ENCODE peak calls at places on chromosomes 5 and 9, in five cellular contexts. H is NCI-H2081, W is NCI-H187, Q is HFFc6, E is colonic mucosa. X is an unnamed sample.
A peak's percentile ranks its signal among the peaks of the same experiment; 100 is the strongest.

GRCh38 chr9:79765466-79765865 is 193.7 kb downstream of the TLE4 start:
- DNase-seq in H (no peak), Q (no peak), E (no peak), W (no peak), X (no peak)

GRCh38 chr9:87040410-87041009 is 93.2 kb upstream of the GAS1 start:
- DNase-seq in E (no peak), Q (no peak), H (no peak), W (no peak), X (no peak)

GRCh38 chr9:135582541-135582940 is 21.0 kb downstream of the PAEP start:
- DNase-seq in E (no peak), W (no peak), Q (no peak), H (no peak), X (no peak)

GRCh38 chr5:62395210-62395950 is 8.3 kb downstream of the DIMT1 start:
- DNase-seq in W (no peak), H (no peak), E (no peak), Q (peak; percentile 41), X (no peak)

GRCh38 chr9:127311239-127311741 is 46.7 kb downstream of the GARNL3 start:
- DNase-seq in W (no peak), H (peak; percentile 29), E (peak; percentile 64), Q (peak; percentile 55), X (peak; percentile 80)

GRCh38 chr9:114339130-114339908 is 9.7 kb downstream of the ORM2 start:
- DNase-seq in H (peak; percentile 13), W (no peak), E (peak; percentile 44), Q (peak; percentile 43), X (peak; percentile 27)

GRCh38 chr9:131701789-131702337 is 38.0 kb downstream of the RAPGEF1 start:
- DNase-seq in W (no peak), E (no peak), H (no peak), Q (no peak), X (no peak)

GRCh38 chr5:98296426-98296825 is 477.0 kb upstream of the RGMB start:
- DNase-seq in Q (peak; percentile 17), W (no peak), E (no peak), H (no peak), X (no peak)

GRCh38 chr5:169906745-169907649 is 73.3 kb downstream of the INSYN2B start:
- DNase-seq in E (no peak), H (no peak), Q (peak; percentile 10), W (no peak), X (no peak)

GRCh38 chr5:6705088-6705487 is 8.1 kb upstream of the TENT4A start:
- DNase-seq in Q (no peak), E (no peak), H (no peak), W (no peak), X (no peak)

GRCh38 chr5:33283243-33283642 is 157.5 kb upstream of the TARS1 start:
- DNase-seq in E (no peak), W (no peak), Q (no peak), H (no peak), X (no peak)

GRCh38 chr5:51657340-51658240 is 274.3 kb downstream of the ISL1 start:
- DNase-seq in H (no peak), E (no peak), Q (no peak), W (peak; percentile 43), X (no peak)

GRCh38 chr9:92534199-92535159 is 1.3 kb downstream of the ECM2 start:
- DNase-seq in E (no peak), H (no peak), W (no peak), Q (no peak), X (no peak)

GRCh38 chr5:163916856-163917255 is 411.4 kb downstream of the MAT2B start:
- DNase-seq in E (no peak), Q (no peak), W (no peak), H (no peak), X (no peak)

GRCh38 chr9:121498150-121498486 is 1.5 kb downstream of the GGTA1 start:
- DNase-seq in H (peak; percentile 78), E (peak; percentile 79), Q (peak; percentile 41), W (peak; percentile 10), X (peak; percentile 77)

GRCh38 chr5:113340537-113340936 is 94.3 kb downstream of the TSSK1B start:
- DNase-seq in E (no peak), Q (no peak), H (no peak), W (no peak), X (no peak)

GRCh38 chr9:114275246-114275994 is 47.5 kb upstream of the ORM1 start:
- DNase-seq in W (no peak), E (no peak), H (no peak), Q (no peak), X (no peak)

GRCh38 chr5:131622633-131623032 is 12.4 kb downstream of the RAPGEF6 start:
- DNase-seq in E (no peak), H (no peak), Q (no peak), W (no peak), X (no peak)

GRCh38 chr9:29290519-29290918 is 1717.2 kb upstream of the C9orf72 start:
- DNase-seq in E (no peak), Q (no peak), W (no peak), H (no peak), X (no peak)

GRCh38 chr9:95116002-95116819 is 201.3 kb downstream of the FANCC start:
- DNase-seq in H (peak; percentile 22), Q (no peak), E (peak; percentile 46), W (no peak), X (no peak)

X was measured in mucosa of gallbladder.